ENCODE peak calls at places on chromosomes 11 and 22, in four cellular contexts. H is pancreas, D is transverse colon, I is thoracic aorta. Q is an unnamed sample. For H3K9me3, the result is how much of the 10 kb centered on the place peaks cover.

GRCh38 chr11:2290351-2290841 is 11.3 kb downstream of the C11orf21 start:
- DNase-seq in H (no peak), D (no peak), I (no peak), Q (no peak)

GRCh38 chr11:63663809-63664208 is 7.4 kb downstream of the ATL3 start:
- DNase-seq in H (no peak), D (no peak), I (no peak), Q (no peak)

GRCh38 chr11:103024086-103024485 is 67.9 kb downstream of the DCUN1D5 start:
- DNase-seq in H (no peak), D (no peak), I (no peak), Q (no peak)

GRCh38 chr11:61103851-61104423 is 1.6 kb downstream of the CD5 start:
- DNase-seq in H (no peak), D (no peak), I (no peak), Q (no peak)

GRCh38 chr11:15988693-15989231 is 367.6 kb downstream of the SOX6 start:
- DNase-seq in H (no peak), D (no peak), I (no peak), Q (no peak)

GRCh38 chr11:75571625-75572024 is 9.6 kb downstream of the SERPINH1 start:
- DNase-seq in H (no peak), D (no peak), I (no peak), Q (no peak)

GRCh38 chr22:49756656-49757055 is 71.0 kb downstream of the BRD1 start:
- DNase-seq in H (no peak), D (peak), I (no peak), Q (no peak)

GRCh38 chr22:27459955-27460354 is 341.6 kb downstream of the MN1 start:
- DNase-seq in H (no peak), D (no peak), I (no peak), Q (no peak)

GRCh38 chr11:69644071-69644961 is 3.4 kb downstream of the CCND1 start:
- DNase-seq in H (peak), D (peak), I (no peak), Q (peak)

GRCh38 chr11:56883590-56883989 is 105.1 kb upstream of the OR5AK2 start:
- DNase-seq in H (no peak), D (no peak), I (no peak), Q (no peak)

GRCh38 chr11:44931466-44931865 is 19.2 kb downstream of the TP53I11 start:
- DNase-seq in H (no peak), D (no peak), I (no peak), Q (no peak)

GRCh38 chr11:1750840-1751520 is 585 bp upstream of the IFITM10 start:
- DNase-seq in H (no peak), D (peak), I (no peak), Q (no peak)

GRCh38 chr11:256952-257737 is 20.4 kb downstream of the PSMD13 start:
- DNase-seq in H (no peak), D (no peak), I (no peak), Q (no peak)

GRCh38 chr11:68714047-68714856 is 29.9 kb downstream of the GAL start:
- DNase-seq in H (no peak), D (no peak), I (no peak), Q (no peak)

DNA sequence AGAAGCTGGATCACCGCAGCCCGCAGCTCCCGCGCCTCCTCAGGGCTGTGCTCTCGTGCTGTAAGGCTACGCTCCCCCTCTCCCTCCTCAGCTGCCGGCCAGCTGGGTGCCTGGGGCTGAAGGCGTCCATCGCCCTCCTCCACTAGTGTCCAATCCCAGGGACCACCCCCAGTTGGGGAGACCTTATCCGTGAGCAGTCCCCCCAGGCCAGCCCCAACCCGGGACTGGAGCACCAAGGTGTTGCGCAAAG is 1.2 kb downstream of the AP5B1 start:
- DNase-seq in H (no peak), D (no peak), I (no peak), Q (no peak)
- H3K4me3 ChIP-seq in H (peak), D (peak), I (peak), Q (peak)

GRCh38 chr22:22999473-22999872 is 70.8 kb upstream of the GNAZ start:
- DNase-seq in H (no peak), D (no peak), I (no peak), Q (no peak)

GRCh38 chr22:23001463-23001862 is 68.9 kb upstream of the GNAZ start:
- DNase-seq in H (no peak), D (no peak), I (no peak), Q (no peak)

GRCh38 chr22:23002612-23003180 is 67.6 kb upstream of the GNAZ start:
- DNase-seq in H (no peak), D (no peak), I (no peak), Q (no peak)

GRCh38 chr22:22997988-22998387 is 72.3 kb upstream of the GNAZ start:
- DNase-seq in H (no peak), D (no peak), I (no peak), Q (no peak)

GRCh38 chr22:23000657-23001439 is 69.5 kb upstream of the GNAZ start:
- DNase-seq in H (no peak), D (no peak), I (no peak), Q (no peak)
- H3K9me3 ChIP-seq in H (under half), D (under half), I (under half), Q (under half)

GRCh38 chr22:38704568-38705234 is 1.0 kb upstream of the GTPBP1 start:
- DNase-seq in H (no peak), D (no peak), I (no peak), Q (no peak)
- H3K4me3 ChIP-seq in H (peak), D (peak), I (peak), Q (peak)

DNA sequence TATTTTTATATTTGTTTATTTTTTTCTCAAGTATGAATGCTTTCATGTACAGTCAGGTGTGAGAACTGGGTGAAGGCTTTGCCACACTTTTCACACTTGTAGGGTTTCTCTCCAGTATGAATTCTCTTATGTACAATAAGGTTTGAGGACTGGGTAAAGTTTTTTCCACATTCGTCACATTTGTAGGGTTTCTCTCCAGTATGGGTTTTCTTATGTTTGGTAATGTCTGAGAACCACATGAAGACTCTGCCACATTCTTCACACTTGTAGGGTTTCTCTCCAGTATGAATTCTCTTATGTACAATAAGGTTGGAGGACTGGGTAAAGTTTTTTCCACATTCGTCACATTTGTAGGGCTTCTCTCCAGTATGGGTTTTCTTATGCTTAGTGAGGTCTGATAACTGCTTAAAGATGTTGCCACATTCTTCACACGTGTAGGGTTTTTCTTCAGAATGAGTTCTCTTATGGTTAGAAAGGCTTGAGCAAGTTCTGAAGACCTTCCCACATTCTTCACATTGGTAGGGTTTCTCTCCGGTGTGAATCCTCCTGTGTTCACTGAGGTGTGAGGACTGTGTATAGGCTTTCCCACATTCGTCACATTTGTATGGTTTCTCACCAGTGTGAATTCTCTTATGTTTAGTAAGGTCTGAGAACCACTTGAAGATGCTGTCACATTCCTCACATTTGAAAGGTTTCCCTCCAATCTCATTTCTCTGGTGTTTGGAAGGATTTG is 19.7 kb downstream of the ZNF195 start:
- DNase-seq in H (no peak), D (no peak), I (no peak), Q (no peak)
- H3K9me3 ChIP-seq in H (under half), D (half or more), I (half or more), Q (under half)

Q was measured in colonic mucosa.